ENCODE peak calls at places on chromosome 18, in ten cellular contexts. U is endothelial cell, I is AG10803, X is adrenal gland, Z is IMR-90, O is OCI-LY7, C is GM20000, V is fibroblast of pulmonary artery, S is tibial nerve, G is AG09309. N is an unnamed sample.

GRCh38 chr18:72675394-72675793 is 131.3 kb upstream of the CBLN2 start:
- DNase-seq in V (peak; percentile 13), G (no peak), Z (no peak), U (no peak), I (peak; percentile 5), X (no peak), O (no peak), S (no peak), C (no peak), N (no peak)

GRCh38 chr18:23316986-23317385 is 136.1 kb upstream of the RIOK3 start:
- DNase-seq in S (no peak), G (no peak), O (no peak), X (no peak), C (no peak), I (no peak), V (no peak), U (no peak), Z (no peak), N (no peak)

GRCh38 chr18:13175754-13176210 is 42.8 kb upstream of the LDLRAD4 start:
- DNase-seq in U (no peak), Z (no peak), S (no peak), I (no peak), O (no peak), V (no peak), X (no peak), G (no peak), C (no peak), N (peak; percentile 19)

GRCh38 chr18:48989304-48990284 is 38.8 kb upstream of the SMAD7 start:
- DNase-seq in X (no peak), I (peak; percentile 35), Z (peak; percentile 18), O (no peak), S (no peak), C (no peak), V (no peak), G (no peak), U (no peak), N (no peak)

GRCh38 chr18:21742323-21742687 is 1.7 kb downstream of the MIB1 start:
- DNase-seq in Z (peak; percentile 30), O (peak; percentile 19), U (no peak), G (no peak), C (no peak), S (no peak), X (peak; percentile 11), I (no peak), V (peak; percentile 11), N (peak; percentile 23)

GRCh38 chr18:21242141-21243040 is at the start of gene GREB1L:
- DNase-seq in S (peak; percentile 20), Z (no peak), I (peak; percentile 66), G (no peak), O (no peak), C (peak; percentile 70), U (peak; percentile 85), V (peak; percentile 47), X (peak; percentile 31), N (peak; percentile 38)

GRCh38 chr18:11981633-11982366 is 493 bp downstream of the IMPA2 start:
- DNase-seq in X (peak; percentile 46), Z (peak; percentile 19), V (no peak), S (no peak), C (peak; percentile 42), U (peak; percentile 46), G (no peak), O (peak; percentile 45), I (peak; percentile 13), N (peak; percentile 28)

GRCh38 chr18:28684746-28685145 is 507.8 kb upstream of the CDH2 start:
- DNase-seq in C (no peak), S (no peak), I (peak; percentile 62), Z (no peak), G (peak; percentile 32), U (no peak), V (no peak), O (no peak), X (no peak), N (no peak)

GRCh38 chr18:10495936-10496335 is 29.9 kb upstream of the NAPG start:
- DNase-seq in O (no peak), I (peak; percentile 25), Z (no peak), U (no peak), S (no peak), X (no peak), G (no peak), C (no peak), V (no peak), N (no peak)

GRCh38 chr18:41444943-41445342 is 510.1 kb upstream of the PIK3C3 start:
- DNase-seq in G (no peak), I (no peak), U (no peak), O (no peak), X (no peak), V (no peak), Z (no peak), C (no peak), S (no peak), N (no peak)

GRCh38 chr18:75249192-75249551 is 38.6 kb downstream of the TSHZ1 start:
- DNase-seq in S (no peak), I (no peak), O (no peak), U (no peak), X (no peak), Z (no peak), G (no peak), V (no peak), C (no peak), N (peak; percentile 7)

GRCh38 chr18:74271656-74272055 is 20.1 kb downstream of the CYB5A start:
- DNase-seq in O (no peak), C (no peak), G (no peak), X (no peak), U (no peak), Z (peak; percentile 17), S (no peak), V (no peak), I (peak; percentile 35), N (no peak)

GRCh38 chr18:38493991-38494559 is 928.5 kb upstream of the CELF4 start:
- DNase-seq in S (no peak), G (no peak), O (no peak), I (no peak), V (no peak), C (no peak), Z (no peak), X (no peak), U (no peak), N (peak; percentile 2)

GRCh38 chr18:3616744-3617143 is 166.8 kb downstream of the TGIF1 start:
- DNase-seq in I (no peak), G (no peak), O (no peak), U (no peak), Z (no peak), V (no peak), C (no peak), X (no peak), S (no peak), N (no peak)

GRCh38 chr18:22998336-22998735 is 65.2 kb downstream of the RBBP8 start:
- DNase-seq in Z (no peak), C (no peak), X (no peak), I (no peak), O (no peak), S (no peak), G (no peak), U (no peak), V (no peak), N (no peak)

GRCh38 chr18:48023334-48024008 is 93.0 kb upstream of the SMAD2 start:
- DNase-seq in C (peak; percentile 55), X (peak; percentile 89), G (no peak), S (no peak), U (peak; percentile 52), I (peak; percentile 43), V (peak; percentile 80), O (peak; percentile 8), Z (peak; percentile 10), N (peak; percentile 48)

GRCh38 chr18:59272971-59273935 is at the start of gene RAX:
- DNase-seq in O (no peak), C (peak; percentile 80), V (peak; percentile 14), I (no peak), U (peak; percentile 75), X (no peak), G (no peak), S (no peak), Z (no peak), N (peak; percentile 38)
- TF ChIP-seq CTCF in O (no peak), C (peak; percentile 16), V (no peak), I (no peak), U (no peak), X (no peak), G (peak; percentile 15), S (no peak), Z (peak; percentile 17), N (no peak)

DNA sequence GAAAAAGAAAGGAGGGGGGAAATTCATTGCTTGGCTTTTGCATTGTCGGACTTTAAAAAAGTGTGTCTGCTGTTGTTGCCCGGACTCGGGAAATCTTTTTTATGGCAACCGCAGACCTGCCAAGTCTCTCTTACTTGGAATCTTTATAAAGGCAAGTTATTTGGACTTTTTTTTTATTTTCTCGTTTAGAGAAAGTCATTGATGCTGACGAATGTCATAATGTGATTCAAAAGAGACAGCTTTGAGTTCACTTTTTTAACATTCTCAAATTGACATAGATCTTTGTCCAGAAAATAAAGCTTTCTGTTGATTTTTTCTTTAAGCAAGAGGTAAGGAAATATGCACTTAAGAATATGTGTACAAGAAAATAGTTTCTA is 651 bp upstream of the ZNF521 start:
- DNase-seq in U (no peak), I (no peak), C (no peak), X (no peak), V (no peak), O (no peak), G (no peak), Z (no peak), S (no peak), N (no peak)
- TF ChIP-seq CTCF in U (peak; percentile 9), I (no peak), C (no peak), X (no peak), V (no peak), O (peak; percentile 25), G (no peak), Z (no peak), S (no peak), N (no peak)

GRCh38 chr18:45509535-45509934 is 105.7 kb upstream of the SLC14A2 start:
- DNase-seq in G (no peak), S (no peak), X (no peak), C (no peak), U (no peak), I (no peak), Z (no peak), V (no peak), O (no peak), N (no peak)
- TF ChIP-seq CTCF in G (no peak), S (no peak), X (no peak), C (no peak), U (no peak), I (no peak), Z (no peak), V (no peak), O (no peak), N (no peak)

DNA sequence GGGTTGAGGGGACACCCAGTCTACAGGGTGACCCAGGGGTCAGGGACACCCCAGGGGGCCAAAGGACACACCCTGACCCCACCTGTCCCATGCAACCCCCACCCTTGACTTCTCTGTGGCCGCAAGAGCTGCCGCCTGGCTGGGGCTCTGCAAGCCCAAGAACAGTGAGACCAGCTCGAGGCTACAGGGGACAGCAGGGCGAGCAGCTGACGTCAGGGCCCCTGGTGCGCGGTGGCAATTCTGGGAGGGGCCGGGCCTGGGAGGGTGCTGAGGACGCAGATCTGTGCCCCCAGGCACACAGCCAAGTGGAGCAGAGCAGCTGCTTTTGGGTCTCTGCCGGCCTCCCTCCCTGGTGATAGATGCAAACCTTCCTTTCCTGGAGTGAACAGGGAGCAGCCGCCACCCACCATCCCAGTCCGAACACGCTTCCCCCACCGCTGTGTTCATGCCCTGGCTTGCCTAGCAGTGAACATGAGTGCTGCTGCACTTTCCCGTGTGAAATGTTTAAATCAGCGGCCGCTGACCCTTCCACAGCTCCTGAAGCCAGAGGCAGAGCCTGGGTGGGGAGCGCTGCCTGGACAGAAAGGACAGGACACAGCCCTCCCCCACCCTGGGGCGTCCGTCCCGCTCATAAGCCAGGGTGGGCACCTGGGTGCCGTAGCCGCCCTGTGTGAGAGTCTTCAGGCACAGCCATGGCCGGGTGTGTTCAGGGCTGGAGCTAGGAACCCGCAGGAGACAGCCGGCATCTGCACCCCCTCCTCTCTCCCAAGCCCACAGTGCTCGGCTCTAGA is 46.9 kb downstream of the SLC66A2 start:
- DNase-seq in C (no peak), Z (no peak), I (no peak), O (no peak), X (no peak), G (no peak), U (no peak), S (no peak), V (no peak), N (no peak)
- TF ChIP-seq CTCF in C (no peak), Z (no peak), I (no peak), O (no peak), X (no peak), G (no peak), U (no peak), S (no peak), V (no peak), N (no peak)